ENCODE peak calls at places on chromosomes 12 and 14, in four cellular contexts. Z, T, Q and P are unnamed samples.

GRCh38 chr14:105858676-105859025 is 332.3 kb downstream of the TMEM121 start:
- DNase-seq in Z (no peak), T (no peak), Q (no peak), P (no peak)

GRCh38 chr14:80017796-80018195 is 193.5 kb downstream of the DIO2 start:
- DNase-seq in Z (no peak), T (no peak), Q (no peak), P (no peak)

GRCh38 chr12:106108187-106108816 is 30.5 kb downstream of the NUAK1 start:
- DNase-seq in Z (no peak), T (no peak), Q (no peak), P (peak)

GRCh38 chr14:37583358-37584210 is 11.5 kb downstream of the FOXA1 start:
- DNase-seq in Z (no peak), T (peak), Q (no peak), P (peak)

GRCh38 chr12:6765048-6765633 is 1.0 kb upstream of the PTMS start:
- DNase-seq in Z (no peak), T (no peak), Q (no peak), P (no peak)

GRCh38 chr12:4174417-4174816 is 99.1 kb upstream of the CCND2 start:
- DNase-seq in Z (no peak), T (no peak), Q (no peak), P (no peak)

GRCh38 chr12:61536117-61536516 is 724.1 kb upstream of the USP15 start:
- DNase-seq in Z (no peak), T (no peak), Q (no peak), P (no peak)

GRCh38 chr14:68834816-68835215 is 41.9 kb upstream of the ZFP36L1 start:
- DNase-seq in Z (no peak), T (no peak), Q (no peak), P (no peak)

GRCh38 chr12:28367993-28368392 is 177.7 kb downstream of the CCDC91 start:
- DNase-seq in Z (no peak), T (no peak), Q (no peak), P (no peak)

GRCh38 chr14:65959563-65960024 is 526.6 kb upstream of the CCDC196 start:
- DNase-seq in Z (no peak), T (no peak), Q (no peak), P (no peak)

GRCh38 chr12:11813422-11813813 is 163.9 kb downstream of the ETV6 start:
- DNase-seq in Z (no peak), T (no peak), Q (no peak), P (no peak)

GRCh38 chr12:90449611-90450010 is 505.4 kb downstream of the CCER1 start:
- DNase-seq in Z (no peak), T (no peak), Q (peak), P (no peak)

GRCh38 chr14:101350710-101351109 is 210.6 kb upstream of the DIO3 start:
- DNase-seq in Z (no peak), T (no peak), Q (no peak), P (no peak)

GRCh38 chr12:49301759-49302158 is 6.8 kb downstream of the PRPH start:
- DNase-seq in Z (no peak), T (no peak), Q (no peak), P (no peak)

GRCh38 chr12:19048943-19049342 is 80.6 kb upstream of the PLEKHA5 start:
- DNase-seq in Z (no peak), T (no peak), Q (no peak), P (no peak)

GRCh38 chr12:94070520-94070919 is 77.9 kb upstream of the PLXNC1 start:
- DNase-seq in Z (no peak), T (no peak), Q (no peak), P (peak)

GRCh38 chr14:54564071-54564798 is 2.7 kb upstream of the SAMD4A start:
- DNase-seq in Z (no peak), T (no peak), Q (peak), P (peak)

GRCh38 chr14:23360496-23360895 is 4.5 kb downstream of the EFS start:
- DNase-seq in Z (no peak), T (peak), Q (no peak), P (no peak)

GRCh38 chr14:99164712-99165111 is 107.3 kb downstream of the BCL11B start:
- DNase-seq in Z (no peak), T (no peak), Q (no peak), P (no peak)

GRCh38 chr14:99786423-99787051 is 6.7 kb upstream of the EML1 start:
- DNase-seq in Z (no peak), T (no peak), Q (no peak), P (peak)

GRCh38 chr12:116490481-116490880 is 68.7 kb upstream of the MAP1LC3B2 start:
- DNase-seq in Z (no peak), T (no peak), Q (peak), P (no peak)

GRCh38 chr12:29516431-29516875 is 19.0 kb upstream of the OVCH1 start:
- DNase-seq in Z (peak), T (no peak), Q (peak), P (no peak)

DNA sequence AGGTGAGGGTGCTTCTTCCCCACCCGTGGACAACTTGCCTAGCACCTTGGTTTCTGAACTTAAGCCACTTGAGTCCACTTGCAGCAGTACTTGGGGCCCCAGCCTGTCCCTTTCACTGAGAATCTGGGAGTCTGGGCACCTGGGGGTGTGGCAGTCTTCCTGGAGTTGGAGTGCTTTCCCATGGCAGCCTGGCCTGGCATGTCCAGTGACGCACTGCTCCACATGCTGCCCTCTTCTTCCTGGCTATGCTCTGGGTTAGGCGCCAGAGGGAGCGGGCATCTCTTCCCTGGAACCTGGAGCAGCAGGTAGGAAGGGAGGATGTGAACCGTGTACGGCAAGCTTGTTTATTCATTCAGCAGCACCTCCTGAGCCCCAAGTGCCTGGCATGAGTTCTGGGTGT is 76.4 kb downstream of the PAPOLA start:
- DNase-seq in Z (no peak), T (no peak), Q (no peak), P (no peak)
- H3K4me3 ChIP-seq in Z (no peak), T (no peak), Q (no peak), P (no peak)

GRCh38 chr12:51905507-51906438 is 1.5 kb upstream of the ACVRL1 start:
- DNase-seq in Z (no peak), T (no peak), Q (peak), P (peak)

GRCh38 chr12:51908876-51909592 is 1.7 kb downstream of the ACVRL1 start:
- DNase-seq in Z (no peak), T (no peak), Q (no peak), P (no peak)

GRCh38 chr12:51907864-51908425 is 641 bp downstream of the ACVRL1 start:
- DNase-seq in Z (no peak), T (no peak), Q (no peak), P (no peak)

GRCh38 chr12:51906452-51907082 is 737 bp upstream of the ACVRL1 start:
- DNase-seq in Z (no peak), T (no peak), Q (no peak), P (no peak)

GRCh38 chr12:51907083-51907863 is at the start of gene ACVRL1:
- DNase-seq in Z (no peak), T (no peak), Q (no peak), P (peak)
- H3K4me3 ChIP-seq in Z (peak), T (peak), Q (peak), P (peak)

GRCh38 chr14:59482120-59482434 is 2.1 kb downstream of the L3HYPDH start:
- DNase-seq in Z (no peak), T (no peak), Q (no peak), P (no peak)

GRCh38 chr14:59483819-59484610 is at the start of the genes JKAMP and L3HYPDH:
- DNase-seq in Z (peak), T (peak), Q (peak), P (peak)

GRCh38 chr14:59482471-59483331 is 1.5 kb downstream of the L3HYPDH start:
- DNase-seq in Z (peak), T (peak), Q (peak), P (peak)

GRCh38 chr14:59483360-59483759 is 848 bp downstream of the L3HYPDH start:
- DNase-seq in Z (peak), T (peak), Q (peak), P (peak)

GRCh38 chr14:59481407-59482119 is 2.6 kb downstream of the L3HYPDH start:
- DNase-seq in Z (peak), T (no peak), Q (peak), P (no peak)
- H3K4me3 ChIP-seq in Z (peak), T (peak), Q (peak), P (no peak)

DNA sequence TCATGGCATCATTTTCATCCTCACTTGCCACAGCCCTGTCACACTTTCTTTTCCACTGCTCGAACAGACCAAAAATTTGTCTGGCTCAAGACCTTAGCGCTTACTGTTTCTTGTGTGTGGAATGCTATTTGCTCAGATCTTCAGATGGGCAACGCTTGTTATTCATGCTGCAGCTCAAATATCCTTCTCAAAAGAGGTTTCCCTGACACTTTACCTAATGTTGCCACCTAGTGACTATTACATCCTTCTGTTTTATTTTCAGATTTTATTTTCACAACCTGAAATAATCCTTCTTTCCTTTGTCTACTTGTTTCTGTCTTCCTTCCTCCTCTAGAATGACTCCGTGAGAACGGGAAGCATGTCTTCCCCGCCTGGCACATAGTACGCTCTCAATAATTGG is 5.6 kb downstream of the FBXO33 start:
- DNase-seq in Z (peak), T (no peak), Q (peak), P (peak)
- H3K4me3 ChIP-seq in Z (no peak), T (no peak), Q (no peak), P (no peak)

GRCh38 chr12:26195250-26195640 is at the start of gene SSPN:
- DNase-seq in Z (peak), T (peak), Q (peak), P (peak)

GRCh38 chr12:26198742-26199141 is 3.4 kb downstream of the SSPN start:
- DNase-seq in Z (peak), T (no peak), Q (peak), P (no peak)

GRCh38 chr12:26195641-26196423 is 459 bp downstream of the SSPN start:
- DNase-seq in Z (no peak), T (no peak), Q (peak), P (peak)

GRCh38 chr12:26197832-26198231 is 2.5 kb downstream of the SSPN start:
- DNase-seq in Z (no peak), T (no peak), Q (no peak), P (peak)

GRCh38 chr12:26196424-26196722 is 1.0 kb downstream of the SSPN start:
- DNase-seq in Z (no peak), T (no peak), Q (peak), P (no peak)
- H3K4me3 ChIP-seq in Z (peak), T (peak), Q (peak), P (no peak)

DNA sequence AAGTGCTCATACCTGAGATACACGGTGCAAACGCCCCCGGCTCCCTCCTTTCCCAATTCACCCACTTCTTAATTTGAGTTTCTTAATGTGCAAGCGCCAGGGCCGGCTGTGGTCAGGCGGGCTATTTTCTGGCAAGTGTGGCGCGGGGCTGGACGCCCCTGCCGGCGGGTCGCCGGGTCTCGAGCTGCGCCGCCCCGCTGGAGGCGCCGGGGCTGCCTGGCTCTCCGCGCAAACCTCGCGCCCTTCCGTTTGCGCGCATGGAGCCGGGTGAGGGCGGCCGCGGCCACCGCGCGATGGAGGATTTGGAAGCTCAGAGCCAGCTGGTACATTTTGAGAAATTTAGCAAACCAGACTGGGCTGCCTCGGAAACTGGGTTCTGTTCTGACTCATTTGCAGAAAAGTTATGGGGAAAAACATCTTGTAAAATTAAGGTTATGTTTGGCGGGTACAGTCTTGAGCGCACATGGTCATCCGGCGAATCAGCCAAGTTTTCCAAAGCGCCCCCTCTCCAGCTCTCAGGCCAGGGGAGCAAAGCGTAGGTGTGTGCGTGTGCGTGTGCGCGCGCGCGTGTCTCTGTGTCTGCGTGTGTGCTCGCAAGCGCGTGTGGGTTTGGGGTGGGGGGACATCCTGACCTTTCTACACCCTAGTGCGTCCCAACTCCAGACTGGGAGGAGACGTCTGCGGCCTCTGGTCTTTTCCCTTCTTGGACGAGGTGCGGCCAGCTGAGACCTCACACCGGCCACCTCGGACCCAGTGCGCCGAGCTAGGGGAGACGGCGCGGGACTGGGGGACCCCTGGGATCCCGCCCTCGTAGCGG is 6.5 kb upstream of the OTX2 start:
- DNase-seq in Z (no peak), T (no peak), Q (no peak), P (no peak)
- H3K4me3 ChIP-seq in Z (no peak), T (no peak), Q (no peak), P (no peak)

DNA sequence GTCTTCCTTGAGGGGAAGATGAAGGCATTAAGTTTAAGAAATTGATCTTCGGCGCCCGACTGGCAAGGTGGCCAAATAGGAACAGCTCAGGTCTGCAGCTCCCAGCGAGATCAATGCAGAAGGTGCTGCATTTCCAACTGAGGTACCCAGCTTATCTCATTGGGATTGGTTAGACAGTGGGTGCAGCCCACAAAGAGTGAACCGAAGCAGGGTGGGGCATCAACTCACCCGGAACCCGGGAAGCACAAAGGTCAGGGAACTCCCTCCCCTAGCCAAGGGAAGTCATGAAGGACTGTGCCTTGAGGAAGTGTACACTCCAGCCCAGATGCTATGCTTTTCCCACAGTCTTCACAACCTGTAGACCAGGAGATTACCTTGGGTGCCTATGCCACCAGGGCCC is 45.2 kb upstream of the AVPR1A start:
- DNase-seq in Z (no peak), T (no peak), Q (no peak), P (peak)
- H3K4me3 ChIP-seq in Z (no peak), T (no peak), Q (no peak), P (no peak)

GRCh38 chr12:108306506-108306905 is 32.6 kb downstream of the CMKLR1 start:
- DNase-seq in Z (no peak), T (no peak), Q (no peak), P (no peak)
- H3K4me3 ChIP-seq in Z (no peak), T (no peak), Q (no peak), P (no peak)